ENCODE peak calls at places on chromosomes 12 and 14, in five cellular contexts. C is H9, B is mesenchymal stem cell, F is H1, G is trophoblast cell. H is an unnamed sample.

GRCh38 chr12:65098364-65098763 is 22.7 kb downstream of the WIF1 start:
- DNase-seq in C (no peak), B (no peak), F (no peak), G (no peak), H (no peak)

GRCh38 chr12:121767525-121768016 is 25.9 kb downstream of the RHOF start:
- DNase-seq in C (no peak), B (no peak), F (no peak), G (no peak), H (no peak)

GRCh38 chr12:65125247-65125646 is 4.1 kb upstream of the WIF1 start:
- DNase-seq in C (no peak), B (no peak), F (no peak), G (no peak), H (no peak)

GRCh38 chr14:96821501-96821900 is 24.3 kb downstream of the VRK1 start:
- DNase-seq in C (no peak), B (no peak), F (no peak), G (no peak), H (no peak)

GRCh38 chr14:101858791-101859537 is 97.5 kb downstream of the PPP2R5C start:
- DNase-seq in C (no peak), B (no peak), F (no peak), G (peak), H (no peak)

GRCh38 chr14:34203271-34203722 is 252.4 kb upstream of the EGLN3 start:
- DNase-seq in C (no peak), B (no peak), F (no peak), G (peak), H (no peak)

GRCh38 chr14:60722163-60722835 is 1.9 kb downstream of the SIX4 start:
- DNase-seq in C (peak), B (peak), F (peak), G (peak), H (peak)

GRCh38 chr12:131895640-131896079 is 1.2 kb downstream of the ULK1 start:
- DNase-seq in C (peak), B (peak), F (no peak), G (no peak), H (no peak)

GRCh38 chr14:22597265-22597664 is 835 bp upstream of the ABHD4 start:
- DNase-seq in C (no peak), B (no peak), F (no peak), G (no peak), H (no peak)

GRCh38 chr14:102235275-102235897 is 69.6 kb downstream of the MOK start:
- DNase-seq in C (peak), B (peak), F (peak), G (peak), H (peak)

GRCh38 chr12:93317227-93317626 is 60.5 kb upstream of the NUDT4 start:
- DNase-seq in C (no peak), B (no peak), F (no peak), G (peak), H (no peak)

GRCh38 chr14:72701610-72702009 is 192.3 kb downstream of the DPF3 start:
- DNase-seq in C (no peak), B (no peak), F (no peak), G (no peak), H (no peak)

GRCh38 chr12:30999723-31000122 is 73.2 kb downstream of the TSPAN11 start:
- DNase-seq in C (no peak), B (no peak), F (no peak), G (no peak), H (no peak)

GRCh38 chr14:57725399-57726077 is 140.4 kb downstream of the SLC35F4 start:
- DNase-seq in C (no peak), B (no peak), F (no peak), G (peak), H (no peak)

GRCh38 chr12:112919131-112919530 is 12.4 kb downstream of the OAS1 start:
- DNase-seq in C (no peak), B (no peak), F (no peak), G (no peak), H (no peak)

GRCh38 chr14:85528080-85528881 is 1.7 kb upstream of the FLRT2 start:
- DNase-seq in C (peak), B (peak), F (no peak), G (no peak), H (peak)

GRCh38 chr12:23204933-23205778 is 580.2 kb downstream of the ETNK1 start:
- DNase-seq in C (no peak), B (peak), F (no peak), G (peak), H (peak)

GRCh38 chr14:102279688-102280348 is 25.1 kb downstream of the MOK start:
- DNase-seq in C (no peak), B (peak), F (no peak), G (peak), H (no peak)

GRCh38 chr12:76555226-76555767 is 4.3 kb downstream of the OSBPL8 start:
- DNase-seq in C (no peak), B (no peak), F (no peak), G (no peak), H (no peak)

GRCh38 chr12:66242261-66242760 is 53.3 kb downstream of the IRAK3 start:
- DNase-seq in C (no peak), B (no peak), F (no peak), G (no peak), H (no peak)

GRCh38 chr14:63996575-63997220 is 143.9 kb downstream of the SYNE2 start:
- DNase-seq in C (no peak), B (no peak), F (no peak), G (no peak), H (no peak)

GRCh38 chr14:77037338-77037782 is 8.9 kb upstream of the IRF2BPL start:
- DNase-seq in C (no peak), B (no peak), F (no peak), G (no peak), H (no peak)

GRCh38 chr12:67068773-67069450 is 200.2 kb upstream of the CAND1 start:
- DNase-seq in C (peak), B (peak), F (peak), G (peak), H (peak)

GRCh38 chr14:101761032-101761880 is at the start of gene PPP2R5C:
- DNase-seq in C (peak), B (peak), F (peak), G (peak), H (peak)

GRCh38 chr14:88790501-88791251 is 2.1 kb downstream of the EML5 start:
- DNase-seq in C (no peak), B (no peak), F (no peak), G (no peak), H (no peak)

GRCh38 chr12:111048991-111049390 is 128.6 kb upstream of the MYL2 start:
- DNase-seq in C (no peak), B (no peak), F (no peak), G (no peak), H (no peak)
- H2BK12ac ChIP-seq in C (no peak), B (no peak), F (no peak), G (no peak), H (no peak)

GRCh38 chr14:75844486-75844885 is 137.3 kb downstream of the TGFB3 start:
- DNase-seq in C (no peak), B (no peak), F (no peak), G (peak), H (no peak)
- H3K18ac ChIP-seq in C (no peak), B (no peak), F (no peak), G (no peak), H (no peak)

GRCh38 chr14:100551056-100551455 is 36.2 kb downstream of the BEGAIN start:
- DNase-seq in C (no peak), B (no peak), F (no peak), G (no peak), H (no peak)

GRCh38 chr14:100549834-100550625 is 37.2 kb downstream of the BEGAIN start:
- DNase-seq in C (no peak), B (no peak), F (no peak), G (no peak), H (no peak)

GRCh38 chr14:100554082-100554677 is 33.0 kb downstream of the BEGAIN start:
- DNase-seq in C (no peak), B (no peak), F (no peak), G (peak), H (no peak)

GRCh38 chr14:100554696-100555320 is 32.4 kb downstream of the BEGAIN start:
- DNase-seq in C (no peak), B (no peak), F (no peak), G (no peak), H (no peak)

DNA sequence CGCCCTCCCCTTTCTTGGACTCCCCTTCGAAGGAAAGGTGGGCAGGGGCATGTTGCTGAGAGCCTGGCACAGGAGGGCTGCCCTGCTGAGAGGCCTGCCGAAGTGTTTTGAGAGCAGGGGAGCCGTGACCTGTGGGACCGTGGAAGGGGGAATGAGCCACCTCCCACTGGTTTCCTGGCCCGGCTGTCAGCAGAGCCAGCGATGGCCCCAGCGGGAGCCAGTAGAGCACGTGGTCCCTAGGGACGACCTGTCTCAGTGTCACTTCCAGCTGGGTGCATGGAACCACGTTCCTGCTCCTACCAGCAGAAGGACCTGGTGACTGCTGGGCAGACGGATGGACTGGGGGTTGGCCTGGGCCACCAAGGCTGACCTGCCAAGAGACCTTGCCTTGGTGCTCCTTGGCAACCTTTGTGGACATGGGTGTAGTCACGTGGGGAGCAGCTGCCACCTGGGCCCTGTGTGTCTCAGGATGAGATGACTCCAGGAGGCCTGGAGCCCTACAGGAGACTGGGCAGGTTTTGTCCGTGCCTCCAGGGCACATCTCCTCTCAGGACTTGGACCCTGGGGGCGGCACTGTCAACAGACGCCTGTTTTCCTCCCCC is 34.6 kb downstream of the BEGAIN start:
- DNase-seq in C (no peak), B (no peak), F (no peak), G (no peak), H (no peak)
- H2BK12ac ChIP-seq in C (no peak), B (no peak), F (no peak), G (no peak), H (no peak)

GRCh38 chr12:19151298-19151697 is 21.8 kb downstream of the PLEKHA5 start:
- DNase-seq in C (no peak), B (no peak), F (no peak), G (no peak), H (no peak)
- H3K18ac ChIP-seq in C (no peak), B (peak), F (no peak), G (no peak), H (no peak)

GRCh38 chr12:40017488-40017887 is 88.4 kb downstream of the SLC2A13 start:
- DNase-seq in C (no peak), B (peak), F (no peak), G (no peak), H (no peak)
- H2BK12ac ChIP-seq in C (no peak), B (peak), F (no peak), G (no peak), H (no peak)

GRCh38 chr12:95989504-95990123 is 6.5 kb downstream of the HAL start:
- DNase-seq in C (no peak), B (no peak), F (no peak), G (no peak), H (no peak)
- H3K18ac ChIP-seq in C (no peak), B (no peak), F (no peak), G (no peak), H (no peak)

DNA sequence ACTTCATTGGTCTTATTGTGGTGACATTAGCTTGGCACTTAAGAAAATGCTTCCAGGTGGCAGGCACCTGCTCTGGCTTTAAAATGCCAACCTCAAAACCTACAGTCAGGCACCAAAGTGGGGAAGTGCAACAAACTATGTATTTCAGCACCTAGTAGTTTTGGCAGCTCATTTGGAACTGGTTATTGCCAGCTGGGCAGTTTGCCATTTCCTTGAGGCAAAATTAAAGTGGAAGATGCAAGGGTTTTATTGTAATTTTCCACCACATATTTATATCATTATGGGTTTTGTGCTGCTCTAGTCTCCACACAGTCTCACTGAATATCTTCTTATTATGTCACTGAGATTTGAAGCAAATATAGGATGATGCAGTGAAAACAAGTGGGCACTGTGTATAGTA is 117.0 kb downstream of the PRKD1 start:
- DNase-seq in C (no peak), B (no peak), F (no peak), G (no peak), H (no peak)
- H2BK12ac ChIP-seq in C (no peak), B (no peak), F (no peak), G (no peak), H (no peak)

GRCh38 chr14:87181288-87181687 is 811.7 kb downstream of the GALC start:
- DNase-seq in C (no peak), B (no peak), F (no peak), G (no peak), H (no peak)
- H3K18ac ChIP-seq in C (no peak), B (no peak), F (no peak), G (no peak), H (no peak)

GRCh38 chr12:24820872-24821271 is 128.0 kb downstream of the BCAT1 start:
- DNase-seq in C (no peak), B (peak), F (no peak), G (no peak), H (no peak)
- H2BK12ac ChIP-seq in C (no peak), B (no peak), F (no peak), G (no peak), H (no peak)